ENCODE peak calls at places on chromosomes 7 and 10, in eight cellular contexts. Y is NCI-H2081, X is COR-L47, Q is left cardiac atrium, Z is small intestine, H is body of pancreas, G is AG09319, V is T-helper 9 cell. P is an unnamed sample.

GRCh38 chr10:26627320-26627719 is 70.2 kb upstream of the PDSS1 start:
- DNase-seq in V (no peak), Y (no peak), H (no peak), Z (no peak), X (no peak), Q (no peak), G (no peak), P (no peak)

GRCh38 chr7:73762659-73762999 is 7.4 kb downstream of the CLDN3 start:
- DNase-seq in G (no peak), Z (no peak), Q (no peak), V (no peak), Y (no peak), X (no peak), H (no peak), P (no peak)

GRCh38 chr10:113329121-113329596 is 223.7 kb upstream of the HABP2 start:
- DNase-seq in X (no peak), Q (no peak), Y (no peak), G (peak), H (no peak), Z (no peak), V (no peak), P (no peak)

GRCh38 chr10:96578022-96578421 is 8.8 kb downstream of the TM9SF3 start:
- DNase-seq in H (no peak), G (no peak), X (no peak), Y (no peak), Q (no peak), Z (peak), V (no peak), P (no peak)

GRCh38 chr10:34864156-34865075 is 49.3 kb upstream of the PARD3 start:
- DNase-seq in Z (peak), H (no peak), G (no peak), Q (no peak), V (no peak), Y (no peak), X (no peak), P (no peak)

GRCh38 chr7:139304517-139304916 is 36.6 kb upstream of the FMC1 start:
- DNase-seq in H (no peak), X (no peak), Q (no peak), V (no peak), Y (no peak), Z (no peak), G (no peak), P (no peak)

GRCh38 chr7:50153141-50153540 is 60.1 kb upstream of the ZPBP start:
- DNase-seq in Q (no peak), V (no peak), Y (no peak), H (no peak), Z (no peak), G (no peak), X (no peak), P (no peak)

GRCh38 chr7:55030314-55030713 is 11.5 kb downstream of the EGFR start:
- DNase-seq in Y (no peak), Q (no peak), V (no peak), G (no peak), Z (no peak), X (no peak), H (no peak), P (no peak)

GRCh38 chr7:50676079-50676478 is 106.6 kb downstream of the GRB10 start:
- DNase-seq in G (no peak), V (no peak), Y (no peak), H (no peak), Z (no peak), X (no peak), Q (no peak), P (no peak)

GRCh38 chr10:124717911-124718734 is 26.1 kb downstream of the FAM53B start:
- DNase-seq in G (no peak), Z (peak), X (no peak), Y (no peak), Q (no peak), V (peak), H (no peak), P (no peak)

GRCh38 chr7:155806096-155806871 is 6.0 kb downstream of the SHH start:
- DNase-seq in V (no peak), G (no peak), Z (no peak), Q (no peak), Y (no peak), H (no peak), X (no peak), P (no peak)

GRCh38 chr7:122291189-122291588 is 13.4 kb downstream of the FEZF1 start:
- DNase-seq in G (no peak), H (no peak), Z (no peak), Q (no peak), V (no peak), Y (no peak), X (no peak), P (no peak)

GRCh38 chr7:1592299-1592842 is 22.5 kb upstream of the PSMG3 start:
- DNase-seq in V (no peak), Y (no peak), Z (no peak), Q (no peak), H (no peak), G (no peak), X (no peak), P (no peak)

GRCh38 chr7:129635300-129636029 is 23.9 kb downstream of the NRF1 start:
- DNase-seq in Q (peak), V (peak), Z (peak), X (peak), G (peak), H (peak), Y (peak), P (peak)

GRCh38 chr10:43299579-43299978 is 32.7 kb upstream of the RASGEF1A start:
- DNase-seq in H (no peak), X (no peak), G (no peak), Q (no peak), Z (peak), V (peak), Y (no peak), P (peak)

GRCh38 chr10:22599048-22599561 is 115.3 kb downstream of the PIP4K2A start:
- DNase-seq in Q (no peak), H (no peak), X (no peak), Y (no peak), G (no peak), Z (no peak), V (no peak), P (no peak)

GRCh38 chr10:118495499-118495898 is 99.9 kb downstream of the PRLHR start:
- DNase-seq in Z (no peak), G (no peak), X (no peak), Y (no peak), Q (no peak), V (no peak), H (no peak), P (no peak)

GRCh38 chr10:118568327-118568848 is 27.1 kb downstream of the PRLHR start:
- DNase-seq in G (peak), Q (no peak), Z (peak), X (peak), H (peak), V (peak), Y (peak), P (peak)

GRCh38 chr7:91656486-91657237 is 223.8 kb downstream of the MTERF1 start:
- DNase-seq in H (no peak), G (peak), Z (no peak), Y (no peak), X (no peak), V (no peak), Q (peak), P (no peak)

GRCh38 chr7:116670409-116671036 is 1.5 kb upstream of the MET start:
- DNase-seq in H (peak), Z (peak), X (no peak), V (no peak), Y (no peak), Q (no peak), G (no peak), P (no peak)

P was measured in transverse colon.